ENCODE peak calls at places on chromosome 15, in seven cellular contexts. J is H54; E is activated CD8-positive, alpha-beta memory T cell treated with anti-CD3 and anti-CD28 coated beads, Interleukin-2, amount 10 ng/mL, durations not matched to agents 7 days and 5 days; M is T1000; V is lower leg skin; R is IMR-90; O is stimulated activated CD8-positive, alpha-beta memory T cell treated with anti-CD3 and anti-CD28 coated beads, Interleukin-7, amount 100 ng/mL, for 24 hours. N is an unnamed sample.
A peak's percentile ranks its signal among the peaks of the same experiment; 100 is the strongest.

GRCh38 chr15:68256675-68257450 is 20.7 kb upstream of the FEM1B start:
- DNase-seq in R (peak; percentile 68), E (peak; percentile 71), J (no peak), M (no peak), V (peak; percentile 93), O (no peak), N (no peak)

GRCh38 chr15:51380999-51381806 is 39.7 kb downstream of the GLDN start:
- DNase-seq in O (no peak), J (peak; percentile 30), V (peak; percentile 53), M (peak; percentile 50), E (peak; percentile 68), R (peak; percentile 64), N (peak; percentile 31)

GRCh38 chr15:40354408-40355171 is 3.4 kb upstream of the DISP2 start:
- DNase-seq in M (no peak), E (no peak), R (peak; percentile 39), J (no peak), V (no peak), O (no peak), N (no peak)

GRCh38 chr15:29682361-29682760 is 139.9 kb downstream of the TJP1 start:
- DNase-seq in E (no peak), R (no peak), J (no peak), O (no peak), M (no peak), V (no peak), N (no peak)

GRCh38 chr15:37907136-37907535 is 27.3 kb upstream of the TMCO5A start:
- DNase-seq in R (peak; percentile 22), J (no peak), O (no peak), E (no peak), V (no peak), M (no peak), N (no peak)

GRCh38 chr15:101179341-101180153 is 72.3 kb downstream of the CHSY1 start:
- DNase-seq in R (peak; percentile 74), E (no peak), J (no peak), V (no peak), O (no peak), M (no peak), N (no peak)

GRCh38 chr15:62559049-62559733 is 394.1 kb upstream of the C2CD4B start:
- DNase-seq in R (peak; percentile 37), E (no peak), V (no peak), M (no peak), J (no peak), O (no peak), N (no peak)

GRCh38 chr15:31869640-31870335 is 160.5 kb upstream of the CHRNA7 start:
- DNase-seq in E (no peak), J (no peak), O (no peak), V (no peak), R (no peak), M (no peak), N (no peak)

GRCh38 chr15:78830514-78831228 is 19.4 kb upstream of the ADAMTS7 start:
- DNase-seq in M (no peak), R (no peak), O (no peak), E (no peak), V (no peak), J (no peak), N (no peak)

GRCh38 chr15:65954289-65954741 is 85.0 kb downstream of the RAB11A start:
- DNase-seq in M (peak; percentile 55), E (no peak), V (no peak), J (peak; percentile 35), R (peak; percentile 18), O (no peak), N (peak; percentile 54)

GRCh38 chr15:25532269-25532668 is 93.4 kb upstream of the UBE3A start:
- DNase-seq in V (no peak), O (no peak), J (no peak), R (no peak), E (no peak), M (no peak), N (no peak)

GRCh38 chr15:95556866-95557225 is 773.7 kb upstream of the NR2F2 start:
- DNase-seq in V (no peak), E (no peak), O (no peak), R (no peak), M (no peak), J (no peak), N (no peak)

GRCh38 chr15:101123222-101123910 is 128.5 kb downstream of the CHSY1 start:
- DNase-seq in V (peak; percentile 49), J (no peak), M (no peak), O (no peak), E (no peak), R (peak; percentile 67), N (no peak)

GRCh38 chr15:92166029-92166428 is 227.7 kb upstream of the ST8SIA2 start:
- DNase-seq in O (no peak), V (no peak), R (no peak), M (no peak), J (no peak), E (no peak), N (no peak)

GRCh38 chr15:50906954-50907865 is 1.3 kb upstream of the AP4E1 start:
- DNase-seq in J (no peak), V (no peak), O (peak; percentile 52), E (peak; percentile 93), M (no peak), R (peak; percentile 4), N (no peak)

GRCh38 chr15:66923438-66923881 is 141.9 kb upstream of the SMAD3 start:
- DNase-seq in R (no peak), E (peak; percentile 57), J (peak; percentile 23), O (no peak), V (no peak), M (no peak), N (no peak)

GRCh38 chr15:86772369-86773059 is 692.8 kb downstream of the AGBL1 start:
- DNase-seq in M (no peak), E (no peak), O (no peak), J (no peak), R (no peak), V (no peak), N (no peak)

GRCh38 chr15:31338318-31338878 is 11.8 kb downstream of the KLF13 start:
- DNase-seq in V (no peak), E (no peak), R (no peak), O (no peak), M (no peak), J (no peak), N (no peak)

GRCh38 chr15:76060098-76060989 is 559 bp downstream of the TMEM266 start:
- DNase-seq in R (no peak), J (no peak), O (no peak), V (no peak), M (no peak), E (peak; percentile 56), N (no peak)

GRCh38 chr15:27673766-27674445 is 425.2 kb downstream of the OCA2 start:
- DNase-seq in R (no peak), O (no peak), J (no peak), E (no peak), M (no peak), V (no peak), N (no peak)

GRCh38 chr15:77554306-77555080 is 78.2 kb downstream of the LINGO1 start:
- DNase-seq in R (no peak), E (no peak), O (no peak), J (no peak), V (no peak), M (no peak), N (no peak)

GRCh38 chr15:75720787-75721461 is 8.3 kb upstream of the CSPG4 start:
- DNase-seq in R (no peak), J (peak; percentile 35), M (no peak), V (no peak), O (peak; percentile 14), E (no peak), N (peak; percentile 7)

GRCh38 chr15:85750319-85750806 is 44.4 kb downstream of the KLHL25 start:
- DNase-seq in O (no peak), E (no peak), V (no peak), R (peak; percentile 8), J (no peak), M (no peak), N (no peak)

GRCh38 chr15:53644681-53645080 is 114.8 kb downstream of the WDR72 start:
- DNase-seq in E (no peak), O (no peak), J (no peak), R (no peak), V (no peak), M (no peak), N (no peak)

GRCh38 chr15:66670698-66671580 is 31.1 kb upstream of the SMAD6 start:
- DNase-seq in E (no peak), O (no peak), R (no peak), M (no peak), J (no peak), V (no peak), N (no peak)

GRCh38 chr15:79094611-79095021 is 4.0 kb upstream of the RASGRF1 start:
- DNase-seq in V (no peak), J (no peak), O (no peak), R (no peak), M (no peak), E (no peak), N (no peak)

GRCh38 chr15:66670198-66670597 is 31.8 kb upstream of the SMAD6 start:
- DNase-seq in M (no peak), E (no peak), O (no peak), J (no peak), V (no peak), R (no peak), N (no peak)

GRCh38 chr15:40844543-40844981 is 714 bp downstream of the SPINT1 start:
- DNase-seq in E (peak; percentile 59), J (no peak), M (no peak), R (no peak), V (no peak), O (peak; percentile 10), N (no peak)

GRCh38 chr15:89469331-89470107 is 26.9 kb downstream of the RHCG start:
- DNase-seq in E (no peak), V (no peak), O (no peak), M (no peak), R (no peak), J (no peak), N (no peak)

GRCh38 chr15:44033894-44034293 is 161.2 kb downstream of the FRMD5 start:
- DNase-seq in E (no peak), J (peak; percentile 17), M (no peak), V (no peak), R (peak; percentile 58), O (no peak), N (no peak)

GRCh38 chr15:99228120-99228770 is 21.1 kb downstream of the TTC23 start:
- DNase-seq in M (no peak), R (no peak), E (no peak), J (no peak), V (no peak), O (no peak), N (no peak)

GRCh38 chr15:62244762-62245161 is 79.7 kb upstream of the C2CD4B start:
- DNase-seq in O (no peak), M (no peak), J (no peak), V (no peak), E (no peak), R (no peak), N (no peak)

GRCh38 chr15:92714071-92714456 is 58.5 kb upstream of the FAM174B start:
- DNase-seq in M (no peak), J (no peak), V (peak; percentile 22), E (no peak), R (peak; percentile 25), O (no peak), N (no peak)

GRCh38 chr15:64050281-64051092 is 4.2 kb upstream of the DAPK2 start:
- DNase-seq in E (no peak), V (no peak), M (no peak), R (no peak), O (no peak), J (no peak), N (no peak)

GRCh38 chr15:52261498-52262242 is 33.9 kb downstream of the MYO5C start:
- DNase-seq in J (peak; percentile 52), M (peak; percentile 63), V (peak; percentile 67), O (peak; percentile 12), R (peak; percentile 77), E (peak; percentile 91), N (no peak)

N was measured in NCI-H1048.